ENCODE peak calls at places on chromosomes 13 and 19, in ten cellular contexts. One of them, this sample, is unnamed.

GRCh38 chr13:19586904-19587634 is 25.7 kb upstream of the TPTE2 start:
- DNase-seq in AG04450: no peak
- DNase-seq in tibial nerve: no peak
- DNase-seq in GM10248: peak
- DNase-seq in fibroblast of pulmonary artery: no peak
- DNase-seq in neural progenitor cell: no peak
- DNase-seq in Caco-2: no peak
- DNase-seq in CD8-positive, alpha-beta T cell: peak
- DNase-seq in left ventricle myocardium inferior: no peak
- DNase-seq in breast epithelium: no peak
- DNase-seq in this sample: peak

GRCh38 chr13:59963383-59963782 is 200.3 kb downstream of the DIAPH3 start:
- DNase-seq in AG04450: no peak
- DNase-seq in tibial nerve: no peak
- DNase-seq in GM10248: no peak
- DNase-seq in fibroblast of pulmonary artery: no peak
- DNase-seq in neural progenitor cell: no peak
- DNase-seq in Caco-2: no peak
- DNase-seq in CD8-positive, alpha-beta T cell: no peak
- DNase-seq in left ventricle myocardium inferior: no peak
- DNase-seq in breast epithelium: no peak
- DNase-seq in this sample: no peak

GRCh38 chr13:27960362-27961226 is 8.5 kb downstream of the CDX2 start:
- DNase-seq in AG04450: no peak
- DNase-seq in tibial nerve: no peak
- DNase-seq in GM10248: peak
- DNase-seq in fibroblast of pulmonary artery: peak
- DNase-seq in neural progenitor cell: peak
- DNase-seq in Caco-2: peak
- DNase-seq in CD8-positive, alpha-beta T cell: no peak
- DNase-seq in left ventricle myocardium inferior: peak
- DNase-seq in breast epithelium: peak
- DNase-seq in this sample: no peak

GRCh38 chr19:41934849-41935374 is 6.7 kb upstream of the ERFL start:
- DNase-seq in AG04450: peak
- DNase-seq in tibial nerve: peak
- DNase-seq in GM10248: peak
- DNase-seq in fibroblast of pulmonary artery: peak
- DNase-seq in neural progenitor cell: peak
- DNase-seq in Caco-2: peak
- DNase-seq in CD8-positive, alpha-beta T cell: peak
- DNase-seq in left ventricle myocardium inferior: peak
- DNase-seq in breast epithelium: peak
- DNase-seq in this sample: no peak

GRCh38 chr13:101059803-101060202 is 356.5 kb downstream of the NALCN start:
- DNase-seq in AG04450: no peak
- DNase-seq in tibial nerve: no peak
- DNase-seq in GM10248: no peak
- DNase-seq in fibroblast of pulmonary artery: no peak
- DNase-seq in neural progenitor cell: no peak
- DNase-seq in Caco-2: no peak
- DNase-seq in CD8-positive, alpha-beta T cell: no peak
- DNase-seq in left ventricle myocardium inferior: no peak
- DNase-seq in breast epithelium: no peak
- DNase-seq in this sample: no peak

GRCh38 chr13:91894311-91894710 is 495.9 kb downstream of the GPC5 start:
- DNase-seq in AG04450: no peak
- DNase-seq in tibial nerve: no peak
- DNase-seq in GM10248: no peak
- DNase-seq in fibroblast of pulmonary artery: peak
- DNase-seq in neural progenitor cell: no peak
- DNase-seq in Caco-2: no peak
- DNase-seq in CD8-positive, alpha-beta T cell: no peak
- DNase-seq in left ventricle myocardium inferior: no peak
- DNase-seq in breast epithelium: no peak
- DNase-seq in this sample: no peak

GRCh38 chr13:78372581-78372980 is 230.8 kb downstream of the POU4F1 start:
- DNase-seq in AG04450: no peak
- DNase-seq in tibial nerve: no peak
- DNase-seq in GM10248: no peak
- DNase-seq in fibroblast of pulmonary artery: peak
- DNase-seq in neural progenitor cell: no peak
- DNase-seq in Caco-2: no peak
- DNase-seq in CD8-positive, alpha-beta T cell: no peak
- DNase-seq in left ventricle myocardium inferior: no peak
- DNase-seq in breast epithelium: no peak
- DNase-seq in this sample: no peak

GRCh38 chr19:32890841-32891240 is 21.3 kb upstream of the SLC7A9 start:
- DNase-seq in AG04450: no peak
- DNase-seq in tibial nerve: no peak
- DNase-seq in GM10248: no peak
- DNase-seq in fibroblast of pulmonary artery: no peak
- DNase-seq in neural progenitor cell: no peak
- DNase-seq in Caco-2: no peak
- DNase-seq in CD8-positive, alpha-beta T cell: no peak
- DNase-seq in left ventricle myocardium inferior: no peak
- DNase-seq in breast epithelium: no peak
- DNase-seq in this sample: no peak

GRCh38 chr13:30971575-30971974 is 39.1 kb downstream of the TEX26 start:
- DNase-seq in AG04450: no peak
- DNase-seq in tibial nerve: no peak
- DNase-seq in GM10248: no peak
- DNase-seq in fibroblast of pulmonary artery: peak
- DNase-seq in neural progenitor cell: no peak
- DNase-seq in Caco-2: no peak
- DNase-seq in CD8-positive, alpha-beta T cell: no peak
- DNase-seq in left ventricle myocardium inferior: no peak
- DNase-seq in breast epithelium: no peak
- DNase-seq in this sample: no peak

GRCh38 chr13:113245858-113246791 is 36.7 kb downstream of the CUL4A start:
- DNase-seq in AG04450: no peak
- DNase-seq in tibial nerve: no peak
- DNase-seq in GM10248: no peak
- DNase-seq in fibroblast of pulmonary artery: peak
- DNase-seq in neural progenitor cell: peak
- DNase-seq in Caco-2: no peak
- DNase-seq in CD8-positive, alpha-beta T cell: no peak
- DNase-seq in left ventricle myocardium inferior: no peak
- DNase-seq in breast epithelium: no peak
- DNase-seq in this sample: no peak

GRCh38 chr19:46347572-46347883 is 641 bp downstream of the PPP5C start:
- DNase-seq in AG04450: no peak
- DNase-seq in tibial nerve: no peak
- DNase-seq in GM10248: no peak
- DNase-seq in fibroblast of pulmonary artery: no peak
- DNase-seq in neural progenitor cell: no peak
- DNase-seq in Caco-2: no peak
- DNase-seq in CD8-positive, alpha-beta T cell: no peak
- DNase-seq in left ventricle myocardium inferior: no peak
- DNase-seq in breast epithelium: no peak
- DNase-seq in this sample: no peak
- TF ChIP-seq CTCF in AG04450: no peak
- TF ChIP-seq CTCF in tibial nerve: no peak
- TF ChIP-seq CTCF in GM10248: no peak
- TF ChIP-seq CTCF in fibroblast of pulmonary artery: no peak
- TF ChIP-seq CTCF in neural progenitor cell: no peak
- TF ChIP-seq CTCF in Caco-2: no peak
- TF ChIP-seq CTCF in CD8-positive, alpha-beta T cell: no peak
- TF ChIP-seq CTCF in left ventricle myocardium inferior: no peak
- TF ChIP-seq CTCF in breast epithelium: no peak
- TF ChIP-seq CTCF in this sample: no peak

GRCh38 chr19:18865106-18865972 is 30.6 kb downstream of the CERS1 start:
- DNase-seq in AG04450: no peak
- DNase-seq in tibial nerve: no peak
- DNase-seq in GM10248: no peak
- DNase-seq in fibroblast of pulmonary artery: no peak
- DNase-seq in neural progenitor cell: no peak
- DNase-seq in Caco-2: no peak
- DNase-seq in CD8-positive, alpha-beta T cell: no peak
- DNase-seq in left ventricle myocardium inferior: no peak
- DNase-seq in breast epithelium: no peak
- DNase-seq in this sample: no peak

GRCh38 chr19:18865973-18866799 is 29.8 kb downstream of the CERS1 start:
- DNase-seq in AG04450: no peak
- DNase-seq in tibial nerve: peak
- DNase-seq in GM10248: peak
- DNase-seq in fibroblast of pulmonary artery: peak
- DNase-seq in neural progenitor cell: peak
- DNase-seq in Caco-2: no peak
- DNase-seq in CD8-positive, alpha-beta T cell: peak
- DNase-seq in left ventricle myocardium inferior: peak
- DNase-seq in breast epithelium: no peak
- DNase-seq in this sample: no peak

GRCh38 chr19:18867199-18867598 is 28.8 kb downstream of the CERS1 start:
- DNase-seq in AG04450: no peak
- DNase-seq in tibial nerve: no peak
- DNase-seq in GM10248: no peak
- DNase-seq in fibroblast of pulmonary artery: no peak
- DNase-seq in neural progenitor cell: no peak
- DNase-seq in Caco-2: no peak
- DNase-seq in CD8-positive, alpha-beta T cell: peak
- DNase-seq in left ventricle myocardium inferior: no peak
- DNase-seq in breast epithelium: no peak
- DNase-seq in this sample: no peak

GRCh38 chr19:18867751-18868150 is 28.2 kb downstream of the CERS1 start:
- DNase-seq in AG04450: no peak
- DNase-seq in tibial nerve: no peak
- DNase-seq in GM10248: no peak
- DNase-seq in fibroblast of pulmonary artery: no peak
- DNase-seq in neural progenitor cell: no peak
- DNase-seq in Caco-2: no peak
- DNase-seq in CD8-positive, alpha-beta T cell: no peak
- DNase-seq in left ventricle myocardium inferior: no peak
- DNase-seq in breast epithelium: no peak
- DNase-seq in this sample: no peak

DNA sequence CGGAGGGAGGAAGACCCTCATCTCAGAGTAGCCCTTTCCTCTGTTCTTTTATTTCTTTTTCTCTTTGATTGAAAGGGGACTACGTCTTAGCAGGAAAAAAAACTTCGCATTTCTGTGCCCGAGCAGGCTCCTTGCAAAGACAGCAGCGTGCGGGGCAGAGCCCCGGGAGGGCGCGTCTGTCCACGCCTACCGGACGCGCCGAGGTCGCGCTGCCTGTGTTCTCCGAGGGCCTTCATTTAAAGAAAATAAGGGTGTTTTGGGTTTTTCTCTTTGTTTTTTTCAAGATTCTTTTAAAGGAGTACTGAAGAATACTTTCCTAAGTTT is 29.2 kb downstream of the CERS1 start:
- DNase-seq in AG04450: no peak
- DNase-seq in tibial nerve: no peak
- DNase-seq in GM10248: no peak
- DNase-seq in fibroblast of pulmonary artery: no peak
- DNase-seq in neural progenitor cell: no peak
- DNase-seq in Caco-2: no peak
- DNase-seq in CD8-positive, alpha-beta T cell: peak
- DNase-seq in left ventricle myocardium inferior: no peak
- DNase-seq in breast epithelium: no peak
- DNase-seq in this sample: no peak
- TF ChIP-seq CTCF in AG04450: no peak
- TF ChIP-seq CTCF in tibial nerve: peak
- TF ChIP-seq CTCF in GM10248: no peak
- TF ChIP-seq CTCF in fibroblast of pulmonary artery: no peak
- TF ChIP-seq CTCF in neural progenitor cell: no peak
- TF ChIP-seq CTCF in Caco-2: no peak
- TF ChIP-seq CTCF in CD8-positive, alpha-beta T cell: peak
- TF ChIP-seq CTCF in left ventricle myocardium inferior: peak
- TF ChIP-seq CTCF in breast epithelium: no peak
- TF ChIP-seq CTCF in this sample: no peak

DNA sequence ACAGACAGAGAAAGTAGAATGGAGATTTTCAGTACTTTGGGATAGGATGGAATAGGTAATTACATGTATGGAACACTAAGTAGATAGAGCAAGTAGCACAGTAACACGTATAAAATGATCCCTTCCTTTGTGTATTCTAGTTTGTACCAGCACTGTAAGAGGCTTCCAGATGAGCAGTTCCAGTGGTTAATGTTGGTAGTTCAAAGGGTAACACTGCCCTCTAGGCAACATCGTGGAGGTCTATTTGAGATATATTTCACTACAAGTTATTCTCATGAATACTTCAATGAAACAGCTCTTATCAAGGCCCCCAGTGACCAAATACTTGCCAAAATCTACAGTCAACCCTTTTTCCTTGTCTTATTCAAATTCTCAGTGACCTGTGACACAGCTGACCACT is 13.5 kb upstream of the ZNF563 start:
- DNase-seq in AG04450: no peak
- DNase-seq in tibial nerve: no peak
- DNase-seq in GM10248: no peak
- DNase-seq in fibroblast of pulmonary artery: no peak
- DNase-seq in neural progenitor cell: no peak
- DNase-seq in Caco-2: no peak
- DNase-seq in CD8-positive, alpha-beta T cell: no peak
- DNase-seq in left ventricle myocardium inferior: no peak
- DNase-seq in breast epithelium: no peak
- DNase-seq in this sample: no peak
- TF ChIP-seq CTCF in AG04450: no peak
- TF ChIP-seq CTCF in tibial nerve: no peak
- TF ChIP-seq CTCF in GM10248: no peak
- TF ChIP-seq CTCF in fibroblast of pulmonary artery: no peak
- TF ChIP-seq CTCF in neural progenitor cell: no peak
- TF ChIP-seq CTCF in Caco-2: no peak
- TF ChIP-seq CTCF in CD8-positive, alpha-beta T cell: no peak
- TF ChIP-seq CTCF in left ventricle myocardium inferior: no peak
- TF ChIP-seq CTCF in breast epithelium: no peak
- TF ChIP-seq CTCF in this sample: peak

GRCh38 chr19:46785980-46786235 is 2.5 kb downstream of the SLC1A5 start:
- DNase-seq in AG04450: no peak
- DNase-seq in tibial nerve: no peak
- DNase-seq in GM10248: no peak
- DNase-seq in fibroblast of pulmonary artery: no peak
- DNase-seq in neural progenitor cell: no peak
- DNase-seq in Caco-2: no peak
- DNase-seq in CD8-positive, alpha-beta T cell: no peak
- DNase-seq in left ventricle myocardium inferior: no peak
- DNase-seq in breast epithelium: no peak
- DNase-seq in this sample: no peak

GRCh38 chr19:46783670-46784069 is 4.7 kb downstream of the SLC1A5 start:
- DNase-seq in AG04450: no peak
- DNase-seq in tibial nerve: no peak
- DNase-seq in GM10248: peak
- DNase-seq in fibroblast of pulmonary artery: no peak
- DNase-seq in neural progenitor cell: no peak
- DNase-seq in Caco-2: no peak
- DNase-seq in CD8-positive, alpha-beta T cell: no peak
- DNase-seq in left ventricle myocardium inferior: no peak
- DNase-seq in breast epithelium: no peak
- DNase-seq in this sample: no peak

GRCh38 chr19:46785054-46785979 is 3.1 kb downstream of the SLC1A5 start:
- DNase-seq in AG04450: no peak
- DNase-seq in tibial nerve: no peak
- DNase-seq in GM10248: no peak
- DNase-seq in fibroblast of pulmonary artery: no peak
- DNase-seq in neural progenitor cell: no peak
- DNase-seq in Caco-2: no peak
- DNase-seq in CD8-positive, alpha-beta T cell: no peak
- DNase-seq in left ventricle myocardium inferior: no peak
- DNase-seq in breast epithelium: no peak
- DNase-seq in this sample: no peak

GRCh38 chr19:46782355-46783019 is 5.9 kb downstream of the SLC1A5 start:
- DNase-seq in AG04450: no peak
- DNase-seq in tibial nerve: no peak
- DNase-seq in GM10248: peak
- DNase-seq in fibroblast of pulmonary artery: no peak
- DNase-seq in neural progenitor cell: no peak
- DNase-seq in Caco-2: no peak
- DNase-seq in CD8-positive, alpha-beta T cell: no peak
- DNase-seq in left ventricle myocardium inferior: no peak
- DNase-seq in breast epithelium: no peak
- DNase-seq in this sample: no peak

GRCh38 chr19:46784262-46785053 is 3.9 kb downstream of the SLC1A5 start:
- DNase-seq in AG04450: peak
- DNase-seq in tibial nerve: peak
- DNase-seq in GM10248: peak
- DNase-seq in fibroblast of pulmonary artery: peak
- DNase-seq in neural progenitor cell: peak
- DNase-seq in Caco-2: peak
- DNase-seq in CD8-positive, alpha-beta T cell: no peak
- DNase-seq in left ventricle myocardium inferior: peak
- DNase-seq in breast epithelium: peak
- DNase-seq in this sample: peak
- TF ChIP-seq CTCF in AG04450: peak
- TF ChIP-seq CTCF in tibial nerve: peak
- TF ChIP-seq CTCF in GM10248: peak
- TF ChIP-seq CTCF in fibroblast of pulmonary artery: peak
- TF ChIP-seq CTCF in neural progenitor cell: peak
- TF ChIP-seq CTCF in Caco-2: peak
- TF ChIP-seq CTCF in CD8-positive, alpha-beta T cell: peak
- TF ChIP-seq CTCF in left ventricle myocardium inferior: peak
- TF ChIP-seq CTCF in breast epithelium: no peak
- TF ChIP-seq CTCF in this sample: peak

This sample was measured in GM12864.